ENCODE peak calls at places on chromosomes 7 and 10, in four cellular contexts. One of them, this sample, is unnamed. For H3K4me1 and H3K36me3, the result is how much of the 10 kb centered on the place peaks cover.

GRCh38 chr10:28711079-28711478 is 33.8 kb downstream of the BAMBI start:
- DNase-seq in heart left ventricle: no peak
- DNase-seq in mammary epithelial cell: no peak
- DNase-seq in stomach: no peak
- DNase-seq in this sample: no peak

GRCh38 chr10:116461680-116462079 is 34.0 kb downstream of the PNLIPRP3 start:
- DNase-seq in heart left ventricle: no peak
- DNase-seq in mammary epithelial cell: no peak
- DNase-seq in stomach: no peak
- DNase-seq in this sample: no peak

GRCh38 chr10:5892007-5892406 is 2.0 kb downstream of the FBH1 start:
- DNase-seq in heart left ventricle: no peak
- DNase-seq in mammary epithelial cell: no peak
- DNase-seq in stomach: no peak
- DNase-seq in this sample: no peak

GRCh38 chr10:73997479-73997805 is 474 bp upstream of the VCL start:
- DNase-seq in heart left ventricle: no peak
- DNase-seq in mammary epithelial cell: no peak
- DNase-seq in stomach: no peak
- DNase-seq in this sample: peak

GRCh38 chr10:78944658-78945333 is 124.0 kb upstream of the ZMIZ1 start:
- DNase-seq in heart left ventricle: peak
- DNase-seq in mammary epithelial cell: peak
- DNase-seq in stomach: peak
- DNase-seq in this sample: no peak

GRCh38 chr7:101631224-101631714 is 2.2 kb upstream of the MYL10 start:
- DNase-seq in heart left ventricle: no peak
- DNase-seq in mammary epithelial cell: peak
- DNase-seq in stomach: no peak
- DNase-seq in this sample: no peak

GRCh38 chr7:14826426-14826825 is 76.1 kb downstream of the DGKB start:
- DNase-seq in heart left ventricle: no peak
- DNase-seq in mammary epithelial cell: no peak
- DNase-seq in stomach: no peak
- DNase-seq in this sample: no peak

GRCh38 chr10:133278577-133279265 is 2.1 kb upstream of the ADAM8 start:
- DNase-seq in heart left ventricle: peak
- DNase-seq in mammary epithelial cell: peak
- DNase-seq in stomach: peak
- DNase-seq in this sample: no peak

GRCh38 chr7:85185355-85186082 is 1.3 kb downstream of the SEMA3D start:
- DNase-seq in heart left ventricle: peak
- DNase-seq in mammary epithelial cell: peak
- DNase-seq in stomach: peak
- DNase-seq in this sample: peak

GRCh38 chr10:6537704-6538103 is 42.4 kb downstream of the PRKCQ start:
- DNase-seq in heart left ventricle: peak
- DNase-seq in mammary epithelial cell: no peak
- DNase-seq in stomach: no peak
- DNase-seq in this sample: no peak

GRCh38 chr10:89648074-89648473 is 3.0 kb upstream of the PANK1 start:
- DNase-seq in heart left ventricle: no peak
- DNase-seq in mammary epithelial cell: no peak
- DNase-seq in stomach: no peak
- DNase-seq in this sample: no peak

GRCh38 chr7:131521651-131522163 is 34.7 kb downstream of the PODXL start:
- DNase-seq in heart left ventricle: peak
- DNase-seq in mammary epithelial cell: no peak
- DNase-seq in stomach: peak
- DNase-seq in this sample: no peak

GRCh38 chr7:39228946-39229345 is 251.2 kb downstream of the POU6F2 start:
- DNase-seq in heart left ventricle: no peak
- DNase-seq in mammary epithelial cell: peak
- DNase-seq in stomach: no peak
- DNase-seq in this sample: no peak

GRCh38 chr7:50212666-50213621 is 91.6 kb upstream of the IKZF1 start:
- DNase-seq in heart left ventricle: no peak
- DNase-seq in mammary epithelial cell: no peak
- DNase-seq in stomach: no peak
- DNase-seq in this sample: no peak

GRCh38 chr10:66183028-66183427 is 742.8 kb upstream of the LRRTM3 start:
- DNase-seq in heart left ventricle: no peak
- DNase-seq in mammary epithelial cell: no peak
- DNase-seq in stomach: no peak
- DNase-seq in this sample: no peak

GRCh38 chr7:159166530-159166929 is 21.9 kb upstream of the VIPR2 start:
- DNase-seq in heart left ventricle: no peak
- DNase-seq in mammary epithelial cell: no peak
- DNase-seq in stomach: no peak
- DNase-seq in this sample: no peak

GRCh38 chr7:82247814-82248433 is 195.7 kb downstream of the CACNA2D1 start:
- DNase-seq in heart left ventricle: no peak
- DNase-seq in mammary epithelial cell: peak
- DNase-seq in stomach: no peak
- DNase-seq in this sample: no peak

GRCh38 chr10:87861953-87862643 is 1.2 kb downstream of the KLLN start:
- DNase-seq in heart left ventricle: peak
- DNase-seq in mammary epithelial cell: peak
- DNase-seq in stomach: peak
- DNase-seq in this sample: peak

GRCh38 chr7:30974605-30975256 is 11.0 kb downstream of the GHRHR start:
- DNase-seq in heart left ventricle: peak
- DNase-seq in mammary epithelial cell: peak
- DNase-seq in stomach: peak
- DNase-seq in this sample: no peak

GRCh38 chr7:154385214-154385613 is 333.0 kb downstream of the DPP6 start:
- DNase-seq in heart left ventricle: no peak
- DNase-seq in mammary epithelial cell: no peak
- DNase-seq in stomach: no peak
- DNase-seq in this sample: no peak

GRCh38 chr7:35263396-35263795 is 9.5 kb upstream of the TBX20 start:
- DNase-seq in heart left ventricle: no peak
- DNase-seq in mammary epithelial cell: no peak
- DNase-seq in stomach: no peak
- DNase-seq in this sample: no peak

GRCh38 chr7:99975782-99976521 is at the start of gene AZGP1:
- DNase-seq in heart left ventricle: peak
- DNase-seq in mammary epithelial cell: peak
- DNase-seq in stomach: peak
- DNase-seq in this sample: no peak

GRCh38 chr7:95723583-95724180 is 48.7 kb upstream of the DYNC1I1 start:
- DNase-seq in heart left ventricle: no peak
- DNase-seq in mammary epithelial cell: peak
- DNase-seq in stomach: no peak
- DNase-seq in this sample: no peak

GRCh38 chr10:19098803-19099202 is 50.2 kb downstream of the MALRD1 start:
- DNase-seq in heart left ventricle: no peak
- DNase-seq in mammary epithelial cell: no peak
- DNase-seq in stomach: no peak
- DNase-seq in this sample: no peak

GRCh38 chr7:4973728-4974198 is 14.8 kb upstream of the MMD2 start:
- DNase-seq in heart left ventricle: peak
- DNase-seq in mammary epithelial cell: peak
- DNase-seq in stomach: peak
- DNase-seq in this sample: peak

GRCh38 chr10:5996696-5997095 is 19.4 kb upstream of the IL15RA start:
- DNase-seq in heart left ventricle: no peak
- DNase-seq in mammary epithelial cell: no peak
- DNase-seq in stomach: no peak
- DNase-seq in this sample: no peak

GRCh38 chr7:105932835-105933477 is 30.1 kb upstream of the CDHR3 start:
- DNase-seq in heart left ventricle: no peak
- DNase-seq in mammary epithelial cell: peak
- DNase-seq in stomach: no peak
- DNase-seq in this sample: no peak

DNA sequence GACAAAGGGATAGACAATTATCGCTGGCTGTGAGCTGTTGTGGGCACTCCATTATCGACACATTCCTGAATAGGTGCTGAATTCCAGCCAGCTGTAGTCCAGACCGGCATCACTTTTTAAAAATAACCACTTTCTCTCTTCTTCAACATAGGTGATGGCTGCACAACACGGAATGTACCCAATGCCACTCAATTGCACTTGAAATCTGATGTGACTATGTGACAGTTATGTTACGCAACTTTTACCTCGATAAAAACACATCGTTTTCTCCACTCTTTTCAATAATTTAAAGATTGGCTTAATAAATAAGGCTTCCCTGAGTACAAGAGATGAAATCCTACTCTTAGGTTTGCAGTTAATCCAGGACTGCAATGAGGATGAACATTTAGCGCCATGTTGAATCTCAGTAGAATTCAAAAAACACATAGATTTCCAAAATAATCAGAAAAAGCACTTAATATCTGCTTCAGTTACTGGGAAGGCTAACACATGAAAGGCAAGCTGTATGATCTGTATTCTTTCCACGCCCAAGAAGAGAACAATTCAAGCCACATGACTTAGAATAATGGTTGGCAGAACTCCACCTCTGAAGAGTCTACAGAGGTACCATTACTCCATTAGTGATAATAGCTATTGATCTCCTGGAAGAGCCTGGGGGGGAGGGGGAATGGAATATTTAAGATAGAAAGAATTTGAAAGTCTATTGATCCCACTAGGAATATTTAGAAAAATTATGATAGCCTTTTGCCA is 3.6 kb downstream of the YWHAG start:
- DNase-seq in heart left ventricle: no peak
- DNase-seq in mammary epithelial cell: no peak
- DNase-seq in stomach: no peak
- DNase-seq in this sample: no peak
- H3K4me1 ChIP-seq in heart left ventricle: under half
- H3K4me1 ChIP-seq in mammary epithelial cell: under half
- H3K4me1 ChIP-seq in stomach: under half
- H3K4me1 ChIP-seq in this sample: half or more

GRCh38 chr10:48806282-48806681 is 121.6 kb downstream of the WDFY4 start:
- DNase-seq in heart left ventricle: no peak
- DNase-seq in mammary epithelial cell: no peak
- DNase-seq in stomach: no peak
- DNase-seq in this sample: no peak
- H3K36me3 ChIP-seq in heart left ventricle: under half
- H3K36me3 ChIP-seq in mammary epithelial cell: under half
- H3K36me3 ChIP-seq in stomach: under half
- H3K36me3 ChIP-seq in this sample: under half

DNA sequence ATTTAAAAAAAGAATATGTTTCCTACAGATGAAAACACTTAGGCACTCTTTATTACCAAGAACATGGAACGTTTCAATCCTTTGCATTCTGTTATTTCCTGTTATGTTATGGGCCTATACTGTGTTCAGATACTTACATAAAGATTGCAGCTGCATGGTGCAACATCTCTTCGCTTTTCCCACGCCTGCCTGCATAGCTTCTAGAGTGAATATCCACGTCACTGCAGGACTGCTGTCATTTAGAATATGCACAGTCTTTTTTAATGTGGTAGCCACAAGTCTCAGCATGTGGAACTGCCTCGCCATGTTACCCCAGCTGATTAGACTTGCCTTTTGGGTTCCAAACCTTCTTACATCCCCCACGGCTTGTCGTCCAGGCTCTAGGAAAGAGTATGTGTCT is 69.6 kb upstream of the GATA3 start:
- DNase-seq in heart left ventricle: no peak
- DNase-seq in mammary epithelial cell: no peak
- DNase-seq in stomach: no peak
- DNase-seq in this sample: no peak
- H3K27ac ChIP-seq in heart left ventricle: no peak
- H3K27ac ChIP-seq in mammary epithelial cell: no peak
- H3K27ac ChIP-seq in stomach: no peak
- H3K27ac ChIP-seq in this sample: no peak

DNA sequence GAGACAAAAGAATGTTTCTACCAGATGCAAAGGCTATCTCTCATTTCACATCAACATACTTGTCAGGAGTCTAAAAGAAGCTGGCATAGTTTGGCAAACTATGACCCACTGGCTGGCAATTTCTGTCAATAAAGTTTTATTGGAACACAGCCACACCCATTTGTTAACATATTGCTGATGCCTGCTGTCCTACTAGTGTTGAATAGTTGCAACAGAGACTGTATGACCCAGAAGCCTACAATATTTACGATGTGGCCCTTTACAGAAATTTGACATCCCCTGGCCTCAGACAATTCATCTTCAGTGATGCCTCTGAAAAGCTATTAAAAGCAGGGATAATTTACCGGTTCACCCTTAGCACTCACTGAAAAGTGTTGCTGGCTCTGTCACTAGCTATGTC is 155.2 kb downstream of the ARID5B start:
- DNase-seq in heart left ventricle: no peak
- DNase-seq in mammary epithelial cell: no peak
- DNase-seq in stomach: no peak
- DNase-seq in this sample: no peak
- H3K4me1 ChIP-seq in heart left ventricle: half or more
- H3K4me1 ChIP-seq in mammary epithelial cell: under half
- H3K4me1 ChIP-seq in stomach: under half
- H3K4me1 ChIP-seq in this sample: under half

GRCh38 chr10:62063795-62064472 is 162.4 kb downstream of the ARID5B start:
- DNase-seq in heart left ventricle: no peak
- DNase-seq in mammary epithelial cell: no peak
- DNase-seq in stomach: no peak
- DNase-seq in this sample: no peak
- H3K36me3 ChIP-seq in heart left ventricle: half or more
- H3K36me3 ChIP-seq in mammary epithelial cell: under half
- H3K36me3 ChIP-seq in stomach: under half
- H3K36me3 ChIP-seq in this sample: half or more

DNA sequence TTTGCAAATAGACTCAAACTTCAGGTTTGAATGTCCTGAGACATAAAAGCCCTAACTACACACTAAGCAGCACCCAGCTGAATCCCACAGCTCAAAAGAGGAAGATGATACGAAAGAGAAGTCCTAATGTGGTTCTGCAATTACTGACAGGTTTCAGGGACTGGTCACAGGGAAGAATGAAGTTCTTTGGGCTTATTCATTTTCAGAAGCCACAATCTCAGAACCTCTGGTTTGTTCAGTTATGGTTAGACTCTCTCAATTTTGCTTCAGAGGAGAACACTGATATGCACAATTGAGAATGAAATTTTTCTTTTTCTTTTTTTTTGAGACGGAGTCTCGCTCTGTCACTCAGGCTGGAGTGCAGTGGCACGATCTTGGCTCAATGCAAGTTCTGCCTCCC is 94.6 kb upstream of the FAM180A start:
- DNase-seq in heart left ventricle: no peak
- DNase-seq in mammary epithelial cell: no peak
- DNase-seq in stomach: no peak
- DNase-seq in this sample: no peak
- H3K27ac ChIP-seq in heart left ventricle: no peak
- H3K27ac ChIP-seq in mammary epithelial cell: no peak
- H3K27ac ChIP-seq in stomach: no peak
- H3K27ac ChIP-seq in this sample: no peak

DNA sequence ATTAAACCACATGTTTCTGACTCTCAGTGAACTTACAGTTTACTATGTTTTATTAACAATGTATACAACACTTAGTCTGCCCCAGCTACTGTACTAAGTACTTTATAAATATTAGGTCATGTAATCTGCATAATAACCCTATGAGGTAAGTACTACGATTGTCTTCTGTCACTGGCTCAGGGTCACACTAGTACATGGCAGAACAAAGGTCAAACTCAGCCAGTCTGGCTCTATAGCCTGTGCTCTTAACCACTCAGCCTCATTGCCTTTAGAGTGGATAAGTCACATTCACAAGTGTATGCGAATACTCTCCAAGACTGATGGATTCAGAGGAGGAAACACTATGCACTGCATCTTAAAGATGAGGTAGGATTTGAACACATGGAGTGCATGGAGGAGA is 252.3 kb downstream of the KCNMA1 start:
- DNase-seq in heart left ventricle: no peak
- DNase-seq in mammary epithelial cell: no peak
- DNase-seq in stomach: no peak
- DNase-seq in this sample: no peak
- H3K4me1 ChIP-seq in heart left ventricle: under half
- H3K4me1 ChIP-seq in mammary epithelial cell: under half
- H3K4me1 ChIP-seq in stomach: under half
- H3K4me1 ChIP-seq in this sample: under half

This sample was measured in right atrium auricular region.